ENCODE peak calls at places on chromosome 15, in nine cellular contexts. One of them, this sample, is unnamed.

GRCh38 chr15:75842722-75843617 is at the start of gene UBE2Q2:
- DNase-seq in HCT116: no peak
- DNase-seq in GM23248: peak; percentile 84
- DNase-seq in GM23338: peak; percentile 90
- DNase-seq in mesendoderm: peak; percentile 91
- DNase-seq in fibroblast of lung: peak; percentile 77
- DNase-seq in neural progenitor cell: peak; percentile 94
- DNase-seq in GM12878: no peak
- DNase-seq in hepatocyte: peak; percentile 88
- DNase-seq in this sample: peak; percentile 82

GRCh38 chr15:51982013-51982769 is 10.6 kb upstream of the LEO1 start:
- DNase-seq in mesendoderm: peak; percentile 55
- DNase-seq in GM12878: peak; percentile 92
- DNase-seq in fibroblast of lung: peak; percentile 69
- DNase-seq in GM23248: peak; percentile 90
- DNase-seq in neural progenitor cell: no peak
- DNase-seq in GM23338: peak; percentile 47
- DNase-seq in HCT116: peak; percentile 50
- DNase-seq in hepatocyte: peak; percentile 67
- DNase-seq in this sample: no peak

GRCh38 chr15:45224596-45225217 is 27.3 kb upstream of the SLC28A2 start:
- DNase-seq in mesendoderm: peak; percentile 91
- DNase-seq in HCT116: no peak
- DNase-seq in GM23338: no peak
- DNase-seq in GM23248: no peak
- DNase-seq in neural progenitor cell: no peak
- DNase-seq in GM12878: no peak
- DNase-seq in hepatocyte: peak; percentile 56
- DNase-seq in fibroblast of lung: no peak
- DNase-seq in this sample: no peak

GRCh38 chr15:67082007-67082536 is 16.7 kb downstream of the SMAD3 start:
- DNase-seq in HCT116: no peak
- DNase-seq in GM12878: no peak
- DNase-seq in mesendoderm: peak; percentile 86
- DNase-seq in neural progenitor cell: no peak
- DNase-seq in fibroblast of lung: no peak
- DNase-seq in GM23248: no peak
- DNase-seq in hepatocyte: no peak
- DNase-seq in GM23338: no peak
- DNase-seq in this sample: no peak

GRCh38 chr15:51837784-51838183 is 8.3 kb downstream of the TMOD3 start:
- DNase-seq in GM23338: no peak
- DNase-seq in hepatocyte: no peak
- DNase-seq in neural progenitor cell: peak; percentile 13
- DNase-seq in fibroblast of lung: peak; percentile 55
- DNase-seq in GM12878: peak; percentile 53
- DNase-seq in GM23248: no peak
- DNase-seq in HCT116: no peak
- DNase-seq in mesendoderm: no peak
- DNase-seq in this sample: no peak

GRCh38 chr15:28103831-28104230 is 4.7 kb upstream of the OCA2 start:
- DNase-seq in GM12878: no peak
- DNase-seq in neural progenitor cell: no peak
- DNase-seq in mesendoderm: no peak
- DNase-seq in fibroblast of lung: no peak
- DNase-seq in HCT116: no peak
- DNase-seq in hepatocyte: no peak
- DNase-seq in GM23248: no peak
- DNase-seq in GM23338: no peak
- DNase-seq in this sample: no peak

GRCh38 chr15:89129123-89129815 is 41.0 kb downstream of the ABHD2 start:
- DNase-seq in neural progenitor cell: peak; percentile 70
- DNase-seq in GM12878: no peak
- DNase-seq in HCT116: no peak
- DNase-seq in mesendoderm: peak; percentile 59
- DNase-seq in GM23248: peak; percentile 55
- DNase-seq in GM23338: peak; percentile 84
- DNase-seq in fibroblast of lung: peak; percentile 23
- DNase-seq in hepatocyte: peak; percentile 51
- DNase-seq in this sample: peak; percentile 69

GRCh38 chr15:78201281-78202190 is 32.8 kb downstream of the ACSBG1 start:
- DNase-seq in neural progenitor cell: no peak
- DNase-seq in mesendoderm: no peak
- DNase-seq in HCT116: no peak
- DNase-seq in GM12878: no peak
- DNase-seq in fibroblast of lung: no peak
- DNase-seq in hepatocyte: no peak
- DNase-seq in GM23248: no peak
- DNase-seq in GM23338: no peak
- DNase-seq in this sample: no peak

GRCh38 chr15:45612790-45613415 is 21.9 kb upstream of the SQOR start:
- DNase-seq in GM23248: peak; percentile 57
- DNase-seq in mesendoderm: no peak
- DNase-seq in GM23338: no peak
- DNase-seq in fibroblast of lung: peak; percentile 43
- DNase-seq in GM12878: no peak
- DNase-seq in hepatocyte: no peak
- DNase-seq in neural progenitor cell: no peak
- DNase-seq in HCT116: no peak
- DNase-seq in this sample: no peak

GRCh38 chr15:64813075-64813474 is 12.4 kb downstream of the PIF1 start:
- DNase-seq in GM12878: no peak
- DNase-seq in fibroblast of lung: peak; percentile 29
- DNase-seq in HCT116: no peak
- DNase-seq in hepatocyte: peak; percentile 55
- DNase-seq in GM23338: no peak
- DNase-seq in mesendoderm: peak; percentile 58
- DNase-seq in neural progenitor cell: no peak
- DNase-seq in GM23248: peak; percentile 11
- DNase-seq in this sample: peak; percentile 44

GRCh38 chr15:97072560-97072959 is 742.1 kb downstream of the NR2F2 start:
- DNase-seq in HCT116: no peak
- DNase-seq in GM23248: no peak
- DNase-seq in mesendoderm: no peak
- DNase-seq in neural progenitor cell: peak; percentile 57
- DNase-seq in fibroblast of lung: no peak
- DNase-seq in hepatocyte: no peak
- DNase-seq in GM12878: no peak
- DNase-seq in GM23338: no peak
- DNase-seq in this sample: no peak

GRCh38 chr15:96470682-96471290 is 140.3 kb downstream of the NR2F2 start:
- DNase-seq in GM23338: no peak
- DNase-seq in hepatocyte: no peak
- DNase-seq in mesendoderm: no peak
- DNase-seq in GM23248: no peak
- DNase-seq in neural progenitor cell: no peak
- DNase-seq in HCT116: no peak
- DNase-seq in fibroblast of lung: no peak
- DNase-seq in GM12878: no peak
- DNase-seq in this sample: no peak

GRCh38 chr15:31391687-31392671 is 65.3 kb downstream of the KLF13 start:
- DNase-seq in GM23338: peak; percentile 77
- DNase-seq in GM12878: no peak
- DNase-seq in GM23248: peak; percentile 84
- DNase-seq in mesendoderm: peak; percentile 72
- DNase-seq in hepatocyte: peak; percentile 87
- DNase-seq in HCT116: no peak
- DNase-seq in neural progenitor cell: peak; percentile 81
- DNase-seq in fibroblast of lung: peak; percentile 75
- DNase-seq in this sample: peak; percentile 66
- H3K27ac ChIP-seq in GM23338: no peak overlapping the region
- H3K27ac ChIP-seq in GM12878: no peak overlapping the region
- H3K27ac ChIP-seq in GM23248: peak overlapping the region; percentile 52
- H3K27ac ChIP-seq in mesendoderm: no peak overlapping the region
- H3K27ac ChIP-seq in hepatocyte: peak overlapping the region; percentile 75
- H3K27ac ChIP-seq in HCT116: peak overlapping the region; percentile 51
- H3K27ac ChIP-seq in neural progenitor cell: no peak overlapping the region
- H3K27ac ChIP-seq in fibroblast of lung: peak overlapping the region; percentile 95
- H3K27ac ChIP-seq in this sample: no peak overlapping the region

GRCh38 chr15:63509933-63510547 is 5.6 kb downstream of the USP3 start:
- DNase-seq in GM12878: no peak
- DNase-seq in GM23248: peak; percentile 85
- DNase-seq in HCT116: no peak
- DNase-seq in hepatocyte: no peak
- DNase-seq in fibroblast of lung: peak; percentile 83
- DNase-seq in GM23338: no peak
- DNase-seq in mesendoderm: no peak
- DNase-seq in neural progenitor cell: no peak
- DNase-seq in this sample: no peak

GRCh38 chr15:63512148-63512547 is 7.8 kb downstream of the USP3 start:
- DNase-seq in neural progenitor cell: no peak
- DNase-seq in hepatocyte: no peak
- DNase-seq in GM23338: no peak
- DNase-seq in GM12878: no peak
- DNase-seq in fibroblast of lung: no peak
- DNase-seq in HCT116: no peak
- DNase-seq in GM23248: no peak
- DNase-seq in mesendoderm: no peak
- DNase-seq in this sample: no peak

GRCh38 chr15:63507878-63508818 is 3.8 kb downstream of the USP3 start:
- DNase-seq in mesendoderm: no peak
- DNase-seq in hepatocyte: no peak
- DNase-seq in GM12878: no peak
- DNase-seq in neural progenitor cell: no peak
- DNase-seq in fibroblast of lung: no peak
- DNase-seq in GM23248: no peak
- DNase-seq in GM23338: no peak
- DNase-seq in HCT116: no peak
- DNase-seq in this sample: no peak

GRCh38 chr15:63509056-63509696 is 4.8 kb downstream of the USP3 start:
- DNase-seq in fibroblast of lung: no peak
- DNase-seq in hepatocyte: no peak
- DNase-seq in HCT116: no peak
- DNase-seq in GM12878: no peak
- DNase-seq in GM23338: no peak
- DNase-seq in neural progenitor cell: no peak
- DNase-seq in GM23248: no peak
- DNase-seq in mesendoderm: no peak
- DNase-seq in this sample: no peak

GRCh38 chr15:63510548-63510940 is 6.2 kb downstream of the USP3 start:
- DNase-seq in mesendoderm: no peak
- DNase-seq in GM23248: no peak
- DNase-seq in fibroblast of lung: no peak
- DNase-seq in GM12878: no peak
- DNase-seq in HCT116: no peak
- DNase-seq in hepatocyte: no peak
- DNase-seq in neural progenitor cell: no peak
- DNase-seq in GM23338: no peak
- DNase-seq in this sample: no peak
- H3K79me2 ChIP-seq in mesendoderm: peaks cover 30% of the 10 kb centered on the region
- H3K79me2 ChIP-seq in GM23248: peaks cover 94% of the 10 kb centered on the region
- H3K79me2 ChIP-seq in fibroblast of lung: peaks cover 88% of the 10 kb centered on the region
- H3K79me2 ChIP-seq in GM12878: peaks cover 99% of the 10 kb centered on the region
- H3K79me2 ChIP-seq in HCT116: peaks cover 100% of the 10 kb centered on the region
- H3K79me2 ChIP-seq in hepatocyte: peaks cover 100% of the 10 kb centered on the region
- H3K79me2 ChIP-seq in neural progenitor cell: peaks cover 99% of the 10 kb centered on the region
- H3K79me2 ChIP-seq in GM23338: no peaks in the 10 kb centered on the region
- H3K79me2 ChIP-seq in this sample: no peaks in the 10 kb centered on the region

GRCh38 chr15:100114526-100114925 is 227.2 kb downstream of the ADAMTS17 start:
- DNase-seq in GM23338: peak; percentile 27
- DNase-seq in GM23248: no peak
- DNase-seq in HCT116: no peak
- DNase-seq in GM12878: no peak
- DNase-seq in mesendoderm: peak; percentile 54
- DNase-seq in fibroblast of lung: peak; percentile 87
- DNase-seq in neural progenitor cell: peak; percentile 70
- DNase-seq in hepatocyte: no peak
- DNase-seq in this sample: no peak

GRCh38 chr15:100112636-100113305 is 229.0 kb downstream of the ADAMTS17 start:
- DNase-seq in GM12878: no peak
- DNase-seq in HCT116: no peak
- DNase-seq in fibroblast of lung: no peak
- DNase-seq in mesendoderm: no peak
- DNase-seq in GM23338: no peak
- DNase-seq in GM23248: no peak
- DNase-seq in neural progenitor cell: no peak
- DNase-seq in hepatocyte: no peak
- DNase-seq in this sample: no peak

GRCh38 chr15:100113351-100114075 is 228.3 kb downstream of the ADAMTS17 start:
- DNase-seq in GM23338: no peak
- DNase-seq in hepatocyte: no peak
- DNase-seq in HCT116: no peak
- DNase-seq in fibroblast of lung: no peak
- DNase-seq in GM23248: no peak
- DNase-seq in GM12878: no peak
- DNase-seq in mesendoderm: no peak
- DNase-seq in neural progenitor cell: no peak
- DNase-seq in this sample: no peak

GRCh38 chr15:100115066-100115710 is 226.6 kb downstream of the ADAMTS17 start:
- DNase-seq in GM12878: no peak
- DNase-seq in fibroblast of lung: no peak
- DNase-seq in HCT116: no peak
- DNase-seq in neural progenitor cell: peak; percentile 13
- DNase-seq in GM23338: no peak
- DNase-seq in mesendoderm: no peak
- DNase-seq in GM23248: no peak
- DNase-seq in hepatocyte: no peak
- DNase-seq in this sample: no peak

DNA sequence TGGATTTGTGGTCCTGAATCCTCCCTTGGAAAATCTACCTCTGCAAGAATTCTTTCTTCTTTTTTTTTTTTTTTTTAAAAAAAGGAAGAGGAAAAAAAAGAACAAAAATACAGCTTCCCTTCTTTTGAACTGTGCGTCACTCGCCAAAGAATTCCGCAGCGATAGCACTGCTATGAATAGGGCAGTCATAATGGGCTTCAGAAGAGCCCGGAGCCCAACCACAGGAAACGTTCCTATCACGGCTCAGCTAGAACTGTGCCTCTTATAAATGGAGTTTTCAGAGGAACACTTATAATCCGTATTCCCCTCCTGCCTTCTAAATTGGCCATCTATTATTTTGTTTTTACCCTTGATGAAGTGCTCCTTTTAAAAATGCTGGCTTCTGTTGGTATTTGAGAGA is 227.7 kb downstream of the ADAMTS17 start:
- DNase-seq in GM23248: peak; percentile 70
- DNase-seq in mesendoderm: no peak
- DNase-seq in fibroblast of lung: peak; percentile 98
- DNase-seq in neural progenitor cell: peak; percentile 28
- DNase-seq in HCT116: no peak
- DNase-seq in GM12878: no peak
- DNase-seq in GM23338: no peak
- DNase-seq in hepatocyte: no peak
- DNase-seq in this sample: no peak
- H3K27ac ChIP-seq in GM23248: no peak overlapping the region
- H3K27ac ChIP-seq in mesendoderm: no peak overlapping the region
- H3K27ac ChIP-seq in fibroblast of lung: peak overlapping the region; percentile 41
- H3K27ac ChIP-seq in neural progenitor cell: no peak overlapping the region
- H3K27ac ChIP-seq in HCT116: no peak overlapping the region
- H3K27ac ChIP-seq in GM12878: no peak overlapping the region
- H3K27ac ChIP-seq in GM23338: no peak overlapping the region
- H3K27ac ChIP-seq in hepatocyte: no peak overlapping the region
- H3K27ac ChIP-seq in this sample: no peak overlapping the region

DNA sequence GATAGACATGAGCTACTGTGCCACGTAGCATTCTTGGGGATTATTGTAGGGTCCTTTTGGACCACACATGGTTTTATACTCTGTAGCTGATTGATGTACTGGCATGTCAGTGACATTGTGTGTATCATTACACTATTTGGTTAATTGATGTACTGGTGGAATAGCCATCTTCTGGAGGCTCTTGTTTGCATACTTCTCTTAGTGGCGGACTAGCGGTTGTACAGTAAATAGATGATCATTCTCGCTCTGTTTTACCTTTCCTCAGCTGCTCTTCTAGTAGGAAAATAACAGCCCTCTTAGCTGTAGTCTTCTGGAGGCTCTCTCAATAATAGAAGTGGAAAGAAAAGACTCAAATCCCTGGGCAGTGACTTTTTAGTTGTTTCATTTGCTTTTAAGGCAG is 24.8 kb downstream of the IGF1R start:
- DNase-seq in GM23338: no peak
- DNase-seq in neural progenitor cell: no peak
- DNase-seq in hepatocyte: no peak
- DNase-seq in GM23248: no peak
- DNase-seq in GM12878: no peak
- DNase-seq in HCT116: no peak
- DNase-seq in mesendoderm: no peak
- DNase-seq in fibroblast of lung: no peak
- DNase-seq in this sample: no peak
- H3K79me2 ChIP-seq in GM23338: peaks cover 89% of the 10 kb centered on the region
- H3K79me2 ChIP-seq in neural progenitor cell: peaks cover 100% of the 10 kb centered on the region
- H3K79me2 ChIP-seq in hepatocyte: peaks cover 94% of the 10 kb centered on the region
- H3K79me2 ChIP-seq in GM23248: peaks cover 100% of the 10 kb centered on the region
- H3K79me2 ChIP-seq in GM12878: no peaks in the 10 kb centered on the region
- H3K79me2 ChIP-seq in HCT116: no peaks in the 10 kb centered on the region
- H3K79me2 ChIP-seq in mesendoderm: peaks cover 71% of the 10 kb centered on the region
- H3K79me2 ChIP-seq in fibroblast of lung: peaks cover 56% of the 10 kb centered on the region
- H3K79me2 ChIP-seq in this sample: peaks cover 48% of the 10 kb centered on the region